ENCODE peak calls at places on chromosomes 3 and 15, in eight cellular contexts. M is vagina, J is adrenal gland, O is spleen, Q is transverse colon, G is heart left ventricle, Z is upper lobe of left lung, U is Peyer's patch. L is an unnamed sample. For H3K36me3, the result is how much of the 10 kb centered on the place peaks cover.

GRCh38 chr3:26191556-26191955 is 401.7 kb downstream of the OXSM start:
- DNase-seq in U (no peak), Q (no peak), J (no peak), G (no peak), Z (no peak), O (no peak), M (no peak), L (no peak)

GRCh38 chr15:84795186-84795585 is 22.0 kb upstream of the ALPK3 start:
- DNase-seq in Z (no peak), O (no peak), Q (no peak), G (no peak), J (no peak), M (no peak), U (no peak), L (no peak)

GRCh38 chr3:114192141-114192540 is 13.3 kb upstream of the DRD3 start:
- DNase-seq in Z (no peak), M (no peak), G (no peak), O (no peak), J (no peak), Q (no peak), U (no peak), L (no peak)

GRCh38 chr3:141231923-141232861 is 567 bp downstream of the PXYLP1 start:
- DNase-seq in G (peak), U (peak), J (peak), O (peak), Q (peak), M (peak), Z (peak), L (no peak)

GRCh38 chr15:76286231-76286879 is 24.9 kb downstream of the ETFA start:
- DNase-seq in M (no peak), O (no peak), J (no peak), Q (no peak), U (no peak), G (no peak), Z (no peak), L (no peak)

GRCh38 chr3:51966486-51966885 is 768 bp downstream of the PCBP4 start:
- DNase-seq in Z (no peak), J (no peak), U (no peak), Q (no peak), G (no peak), O (no peak), M (no peak), L (no peak)

GRCh38 chr3:23519548-23520208 is 286.1 kb upstream of the UBE2E1 start:
- DNase-seq in M (no peak), Q (no peak), J (no peak), O (no peak), G (no peak), U (peak), Z (no peak), L (no peak)

GRCh38 chr3:66411436-66411835 is 89.4 kb downstream of the LRIG1 start:
- DNase-seq in U (no peak), Z (no peak), M (no peak), G (peak), O (no peak), Q (no peak), J (no peak), L (no peak)

GRCh38 chr15:58070801-58071418 is 5.4 kb upstream of the ALDH1A2 start:
- DNase-seq in Q (peak), U (no peak), O (peak), G (peak), M (no peak), Z (peak), J (peak), L (no peak)

GRCh38 chr3:100838157-100838556 is 128.9 kb downstream of the TFG start:
- DNase-seq in G (no peak), O (no peak), Q (no peak), M (no peak), J (no peak), U (no peak), Z (no peak), L (no peak)

GRCh38 chr15:36356978-36357582 is 222.3 kb upstream of the CDIN1 start:
- DNase-seq in Z (no peak), G (no peak), J (no peak), Q (no peak), M (no peak), U (no peak), O (no peak), L (no peak)

GRCh38 chr15:101193063-101193712 is 58.7 kb downstream of the CHSY1 start:
- DNase-seq in M (peak), Z (no peak), J (no peak), Q (no peak), O (no peak), U (no peak), G (peak), L (no peak)

GRCh38 chr15:85615930-85616329 is 178.8 kb downstream of the KLHL25 start:
- DNase-seq in J (no peak), G (no peak), Q (no peak), U (no peak), Z (no peak), O (no peak), M (no peak), L (no peak)

GRCh38 chr15:44261007-44261706 is 27.4 kb upstream of the GOLM2 start:
- DNase-seq in U (no peak), J (no peak), M (no peak), G (no peak), Q (no peak), Z (no peak), O (no peak), L (no peak)

GRCh38 chr3:94291686-94292085 is 228.8 kb downstream of the NSUN3 start:
- DNase-seq in Q (no peak), U (no peak), M (no peak), G (no peak), O (no peak), Z (no peak), J (no peak), L (no peak)

GRCh38 chr3:46705751-46706572 is 4.8 kb downstream of the TMIE start:
- DNase-seq in U (no peak), G (peak), M (no peak), Z (no peak), Q (peak), J (no peak), O (peak), L (no peak)

GRCh38 chr3:23202921-23203650 is at the start of gene UBE2E2:
- DNase-seq in Z (peak), J (peak), U (peak), O (peak), M (no peak), G (peak), Q (peak), L (no peak)

GRCh38 chr3:143849854-143850549 is 1.7 kb upstream of the SLC9A9 start:
- DNase-seq in G (no peak), Q (no peak), U (no peak), M (no peak), O (no peak), Z (no peak), J (no peak), L (no peak)

GRCh38 chr15:51726302-51727073 is 11.0 kb downstream of the LYSMD2 start:
- DNase-seq in G (peak), M (no peak), O (no peak), Q (peak), U (no peak), J (peak), Z (no peak), L (no peak)

GRCh38 chr15:94196536-94196935 is 34.8 kb upstream of the MCTP2 start:
- DNase-seq in U (no peak), G (no peak), Z (no peak), Q (no peak), O (no peak), J (no peak), M (no peak), L (no peak)

GRCh38 chr15:67120839-67121540 is 55.6 kb downstream of the SMAD3 start:
- DNase-seq in U (peak), O (peak), Z (peak), J (peak), G (peak), M (no peak), Q (peak), L (peak)

GRCh38 chr15:70182858-70183695 is 85.4 kb upstream of the TLE3 start:
- DNase-seq in U (no peak), O (peak), Z (no peak), M (no peak), J (no peak), Q (no peak), G (no peak), L (no peak)

GRCh38 chr3:59563966-59564365 is 514.1 kb upstream of the CFAP20DC start:
- DNase-seq in M (no peak), Z (no peak), Q (no peak), G (no peak), O (no peak), U (no peak), J (no peak), L (no peak)

GRCh38 chr3:193605876-193606275 is 12.9 kb downstream of the OPA1 start:
- DNase-seq in U (peak), Z (peak), Q (peak), J (peak), O (no peak), G (peak), M (no peak), L (no peak)

GRCh38 chr3:173398111-173398479 is 551 bp downstream of the NLGN1 start:
- DNase-seq in U (no peak), J (no peak), O (no peak), M (no peak), G (no peak), Z (no peak), Q (no peak), L (no peak)

GRCh38 chr3:61847784-61848462 is 286.6 kb downstream of the PTPRG start:
- DNase-seq in U (no peak), Q (peak), G (peak), Z (peak), J (peak), O (no peak), M (no peak), L (no peak)

GRCh38 chr3:141594357-141594756 is 107.5 kb downstream of the RASA2 start:
- DNase-seq in J (no peak), M (no peak), Q (no peak), G (no peak), U (no peak), O (no peak), Z (no peak), L (no peak)

GRCh38 chr15:33200903-33201302 is 6.4 kb upstream of the FMN1 start:
- DNase-seq in U (no peak), O (no peak), M (no peak), G (no peak), Z (no peak), J (no peak), Q (no peak), L (no peak)

GRCh38 chr3:102174312-102174712 is 260.5 kb upstream of the ZPLD1 start:
- DNase-seq in J (no peak), U (no peak), O (no peak), G (no peak), Q (no peak), Z (no peak), M (no peak), L (no peak)

GRCh38 chr3:194300392-194300758 is 50.8 kb downstream of the CPN2 start:
- DNase-seq in U (no peak), G (peak), J (peak), Z (peak), O (peak), M (no peak), Q (peak), L (no peak)

GRCh38 chr15:31214864-31215489 is 111.7 kb upstream of the KLF13 start:
- DNase-seq in Q (peak), Z (peak), G (peak), J (peak), M (peak), U (no peak), O (peak), L (no peak)

GRCh38 chr15:70113304-70113700 is 15.6 kb upstream of the TLE3 start:
- DNase-seq in G (peak), Q (peak), O (peak), U (no peak), Z (peak), J (peak), M (no peak), L (peak)

GRCh38 chr3:152434142-152434541 is 165.4 kb downstream of the MBNL1 start:
- DNase-seq in Z (no peak), J (no peak), U (no peak), O (no peak), M (no peak), Q (no peak), G (no peak), L (no peak)

DNA sequence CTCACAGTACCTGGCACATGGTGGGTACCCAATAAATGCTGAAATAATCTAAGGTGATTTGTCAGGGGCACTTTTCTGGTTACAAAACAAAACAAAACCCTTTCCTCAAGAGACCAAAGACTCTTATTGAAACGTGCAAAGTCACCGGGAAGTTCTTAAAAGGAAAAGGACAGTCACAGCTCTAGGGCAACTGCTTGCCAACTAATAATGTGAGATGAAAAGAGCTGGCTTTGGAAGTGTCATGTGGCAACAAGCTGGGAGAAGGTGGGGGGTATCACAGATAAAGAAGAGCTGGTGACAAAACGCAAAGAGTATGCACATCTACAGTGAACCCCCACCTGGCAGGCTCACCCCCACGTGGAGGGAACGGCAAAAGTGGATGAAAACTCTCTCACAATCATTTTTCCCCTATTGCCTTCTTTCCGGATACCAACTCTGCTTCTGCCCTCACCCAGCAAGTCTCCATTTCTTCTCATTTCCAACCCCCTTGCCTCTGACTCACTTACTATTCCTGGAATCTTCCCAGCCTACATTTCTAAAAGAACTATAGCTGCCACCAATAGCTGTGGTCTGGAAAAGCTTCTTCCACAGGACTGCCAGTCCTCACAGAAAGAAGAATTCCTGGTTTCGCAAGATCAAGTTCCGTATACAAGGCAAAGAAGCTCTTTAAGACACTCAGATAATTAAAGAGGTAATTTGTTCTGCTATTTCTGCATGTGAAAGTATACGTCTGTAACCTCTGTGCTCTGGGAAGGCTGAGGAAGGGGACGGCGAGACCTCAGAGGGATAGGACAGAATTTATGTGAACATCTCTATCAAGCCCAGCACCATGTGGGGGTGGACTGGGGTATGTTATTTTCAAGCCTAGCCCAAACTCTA is 21.8 kb upstream of the ANPEP start:
- DNase-seq in M (no peak), O (no peak), J (no peak), Q (no peak), Z (no peak), U (no peak), G (no peak), L (no peak)
- TF ChIP-seq POLR2A in M (no peak), O (no peak), J (no peak), Q (no peak), Z (no peak), U (no peak), G (no peak), L (no peak)

DNA sequence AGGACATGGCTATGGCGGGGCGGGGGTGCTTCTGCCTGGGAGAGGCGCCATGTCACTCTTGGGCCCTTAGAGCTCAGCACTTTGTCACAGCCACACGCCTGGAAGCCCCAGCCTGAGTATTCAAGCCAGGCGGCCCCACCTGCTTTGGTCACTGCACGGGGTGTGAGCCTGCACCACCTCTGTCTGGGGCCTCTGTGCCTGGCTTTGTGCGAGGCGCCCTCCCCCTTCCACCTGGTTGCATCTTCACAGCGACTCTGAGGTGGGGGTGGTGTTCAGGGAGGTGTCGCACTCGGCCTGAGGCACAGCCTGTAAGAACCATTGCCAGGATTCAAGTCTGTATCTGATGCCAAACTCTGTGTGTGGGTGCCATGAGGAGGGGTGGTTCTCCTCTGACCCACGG is 24.1 kb downstream of the ACAD9 start:
- DNase-seq in Q (no peak), Z (no peak), U (no peak), M (no peak), J (no peak), O (no peak), G (no peak), L (no peak)
- H3K36me3 ChIP-seq in Q (under half), Z (half or more), U (half or more), M (half or more), J (under half), O (half or more), G (half or more), L (half or more)

GRCh38 chr3:123809597-123809996 is 74.5 kb downstream of the MYLK start:
- DNase-seq in O (no peak), Q (no peak), M (no peak), J (no peak), Z (no peak), U (no peak), G (no peak), L (no peak)
- H3K27ac ChIP-seq in O (peak), Q (no peak), M (no peak), J (no peak), Z (no peak), U (peak), G (no peak), L (no peak)

GRCh38 chr15:78944669-78945407 is at the start of gene CTSH:
- DNase-seq in G (peak), J (peak), Z (peak), U (peak), M (no peak), O (peak), Q (peak), L (no peak)
- TF ChIP-seq POLR2A in G (no peak), J (no peak), Z (peak), U (peak), M (no peak), O (no peak), Q (peak), L (peak)

GRCh38 chr3:197611255-197611654 is 55.5 kb upstream of the BDH1 start:
- DNase-seq in G (no peak), O (no peak), Z (no peak), J (no peak), M (no peak), Q (no peak), U (no peak), L (no peak)
- H3K36me3 ChIP-seq in G (half or more), O (half or more), Z (half or more), J (under half), M (half or more), Q (under half), U (half or more), L (under half)

GRCh38 chr3:120451670-120452220 is 953 bp upstream of the FSTL1 start:
- DNase-seq in Q (no peak), J (no peak), U (no peak), Z (no peak), O (no peak), M (peak), G (no peak), L (no peak)
- H3K27ac ChIP-seq in Q (peak), J (peak), U (peak), Z (peak), O (peak), M (peak), G (peak), L (peak)

DNA sequence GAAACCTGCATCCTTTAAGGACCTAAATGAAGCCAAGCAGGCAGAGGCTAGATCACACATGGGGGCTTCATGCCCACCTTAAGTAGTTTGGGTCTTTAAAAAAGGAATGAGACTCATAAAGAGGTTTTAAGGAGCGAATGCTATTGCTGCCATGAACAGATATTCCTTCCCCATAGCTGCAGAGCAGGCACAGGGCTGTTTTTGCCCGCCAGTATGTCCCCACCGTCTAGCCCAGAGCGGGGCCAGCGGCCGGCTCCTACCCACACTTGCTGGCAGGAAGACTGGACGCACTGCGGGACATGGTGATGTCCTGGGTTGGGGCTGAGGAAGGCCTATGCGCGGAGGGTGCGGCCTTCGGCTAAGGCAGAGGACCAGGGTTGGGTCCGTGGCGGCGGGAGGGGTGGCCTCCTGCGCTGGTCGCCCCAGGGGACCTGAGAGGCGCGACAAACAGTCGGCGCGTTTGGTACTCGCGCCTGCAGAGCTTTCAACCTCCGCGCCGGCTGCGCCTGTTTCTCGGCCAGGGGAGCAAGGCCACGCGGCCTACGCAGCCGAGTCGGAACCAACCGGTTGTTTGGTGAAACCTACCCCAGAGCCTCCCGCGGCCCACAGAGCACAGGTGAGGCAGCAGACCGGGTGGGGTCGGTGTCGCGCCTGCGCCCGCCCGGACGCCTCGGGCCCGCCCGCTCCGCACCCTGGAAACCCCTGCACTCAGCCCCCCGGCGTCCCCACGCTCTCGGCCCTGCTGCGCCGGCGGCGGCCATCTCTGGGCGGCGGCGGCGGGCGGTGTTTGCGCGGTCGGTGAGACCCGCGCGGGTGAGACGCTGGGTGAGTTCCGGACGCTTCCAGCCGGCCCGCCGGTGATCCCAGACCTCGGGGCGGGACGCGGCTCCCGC is at the start of gene FAIM:
- DNase-seq in Z (peak), O (peak), M (no peak), Q (peak), J (peak), U (peak), G (peak), L (peak)
- TF ChIP-seq POLR2A in Z (peak), O (no peak), M (no peak), Q (peak), J (peak), U (peak), G (no peak), L (no peak)

GRCh38 chr15:75212200-75212858 is 10.6 kb downstream of the C15orf39 start:
- DNase-seq in J (no peak), Z (no peak), M (no peak), G (no peak), Q (no peak), U (no peak), O (no peak), L (no peak)
- H3K36me3 ChIP-seq in J (under half), Z (half or more), M (half or more), G (half or more), Q (under half), U (half or more), O (half or more), L (half or more)

DNA sequence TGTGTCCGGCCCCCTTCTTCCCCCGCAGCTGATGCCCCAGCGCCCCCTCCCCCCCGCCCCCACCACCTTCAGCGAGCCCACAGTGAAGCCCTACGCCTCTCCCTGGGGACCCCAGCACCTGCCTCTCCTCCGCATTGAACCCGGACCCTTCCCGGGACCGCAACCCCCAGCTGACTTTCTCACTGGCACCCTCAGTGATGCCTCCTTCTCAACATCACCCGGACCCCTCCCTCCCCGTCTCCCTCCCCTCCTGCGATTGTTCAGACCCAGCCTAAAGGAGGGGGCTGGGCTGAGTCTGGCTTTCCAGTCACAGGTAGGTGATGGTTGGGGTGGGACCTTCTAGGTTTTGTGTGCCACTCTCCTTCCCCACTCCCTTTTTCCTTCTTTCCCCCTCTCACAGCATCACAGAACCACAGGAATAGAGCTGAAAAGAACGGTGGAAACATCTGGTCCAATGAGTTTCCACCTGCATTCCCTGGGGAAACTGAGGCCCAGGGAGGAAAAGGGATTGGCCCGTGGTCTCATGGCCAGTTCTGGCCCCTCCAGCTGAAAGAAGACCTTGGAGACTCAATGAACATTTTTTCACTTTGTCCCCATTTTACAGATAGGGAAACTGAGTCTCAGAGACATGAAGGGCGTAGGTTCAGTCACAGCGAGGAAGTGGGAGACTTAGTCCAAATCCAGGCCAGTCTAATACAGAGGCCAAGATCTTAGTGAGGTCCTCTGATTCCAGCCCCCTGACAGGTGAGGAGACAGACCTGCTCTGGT is 828 bp downstream of the CAND2 start:
- DNase-seq in M (no peak), Q (no peak), G (no peak), J (no peak), U (no peak), O (no peak), Z (no peak), L (no peak)
- H3K27ac ChIP-seq in M (peak), Q (peak), G (peak), J (peak), U (peak), O (peak), Z (peak), L (peak)